ENCODE peak calls at places on chromosome 22, in eight cellular contexts. B is esophagus muscularis mucosa; E is ovary; P is CD8-positive, alpha-beta T cell; H is upper lobe of left lung; O is fibroblast of lung; R is IMR-90; V is A673. I is an unnamed sample. For H3K36me3, the result is how much of the 10 kb centered on the place peaks cover.

GRCh38 chr22:50190182-50190951 is 4.7 kb downstream of the TRABD start:
- DNase-seq in B (peak), E (peak), P (peak), H (peak), O (peak), R (no peak), V (peak), I (peak)

GRCh38 chr22:29475550-29475949 is 4.5 kb upstream of the NEFH start:
- DNase-seq in B (no peak), E (no peak), P (no peak), H (no peak), O (no peak), R (no peak), V (no peak), I (peak)

GRCh38 chr22:45045219-45045618 is 35.4 kb upstream of the PHF21B start:
- DNase-seq in B (no peak), E (no peak), P (no peak), H (no peak), O (no peak), R (no peak), V (no peak), I (no peak)

GRCh38 chr22:49995413-49996191 is 17.0 kb downstream of the IL17REL start:
- DNase-seq in B (no peak), E (no peak), P (no peak), H (no peak), O (no peak), R (no peak), V (no peak), I (no peak)

GRCh38 chr22:47032091-47032943 is 269.9 kb downstream of the TBC1D22A start:
- DNase-seq in B (no peak), E (no peak), P (no peak), H (peak), O (no peak), R (no peak), V (no peak), I (no peak)

GRCh38 chr22:49521787-49522224 is 305.9 kb downstream of the BRD1 start:
- DNase-seq in B (no peak), E (no peak), P (no peak), H (no peak), O (no peak), R (no peak), V (no peak), I (no peak)

GRCh38 chr22:38754247-38755154 is 1.3 kb downstream of the SUN2 start:
- DNase-seq in B (peak), E (peak), P (no peak), H (peak), O (peak), R (peak), V (peak), I (peak)

GRCh38 chr22:47067331-47067890 is 305.0 kb downstream of the TBC1D22A start:
- DNase-seq in B (no peak), E (no peak), P (no peak), H (no peak), O (no peak), R (no peak), V (no peak), I (no peak)

GRCh38 chr22:17772963-17773605 is 1.2 kb downstream of the BID start:
- DNase-seq in B (no peak), E (no peak), P (no peak), H (peak), O (no peak), R (peak), V (no peak), I (no peak)

GRCh38 chr22:37212174-37212906 is at the start of gene SSTR3:
- DNase-seq in B (no peak), E (peak), P (no peak), H (no peak), O (no peak), R (no peak), V (no peak), I (no peak)

GRCh38 chr22:49662681-49663080 is 165.0 kb downstream of the BRD1 start:
- DNase-seq in B (no peak), E (no peak), P (no peak), H (no peak), O (no peak), R (no peak), V (no peak), I (no peak)

GRCh38 chr22:38167988-38168407 is 13.6 kb downstream of the PLA2G6 start:
- DNase-seq in B (no peak), E (no peak), P (no peak), H (no peak), O (no peak), R (no peak), V (no peak), I (no peak)

GRCh38 chr22:25582946-25583345 is 18.5 kb downstream of the GRK3 start:
- DNase-seq in B (no peak), E (no peak), P (no peak), H (no peak), O (peak), R (peak), V (no peak), I (no peak)

GRCh38 chr22:35315141-35315854 is 15.6 kb downstream of the TOM1 start:
- DNase-seq in B (no peak), E (no peak), P (no peak), H (no peak), O (no peak), R (no peak), V (no peak), I (no peak)

GRCh38 chr22:19387575-19387974 is 44.0 kb downstream of the HIRA start:
- DNase-seq in B (no peak), E (no peak), P (no peak), H (no peak), O (no peak), R (no peak), V (no peak), I (no peak)
- H3K36me3 ChIP-seq in B (half or more), E (under half), P (half or more), H (half or more), O (under half), R (half or more), V (half or more), I (under half)

GRCh38 chr22:48222742-48223487 is 1460.5 kb downstream of the TBC1D22A start:
- DNase-seq in B (peak), E (no peak), P (no peak), H (no peak), O (no peak), R (no peak), V (no peak), I (no peak)

GRCh38 chr22:48227341-48228018 is 1465.0 kb downstream of the TBC1D22A start:
- DNase-seq in B (peak), E (no peak), P (no peak), H (no peak), O (no peak), R (no peak), V (no peak), I (no peak)

GRCh38 chr22:48226026-48227013 is 1463.9 kb downstream of the TBC1D22A start:
- DNase-seq in B (peak), E (no peak), P (no peak), H (no peak), O (no peak), R (no peak), V (no peak), I (no peak)

GRCh38 chr22:48224332-48224731 is 1461.9 kb downstream of the TBC1D22A start:
- DNase-seq in B (no peak), E (no peak), P (no peak), H (no peak), O (no peak), R (no peak), V (no peak), I (no peak)

DNA sequence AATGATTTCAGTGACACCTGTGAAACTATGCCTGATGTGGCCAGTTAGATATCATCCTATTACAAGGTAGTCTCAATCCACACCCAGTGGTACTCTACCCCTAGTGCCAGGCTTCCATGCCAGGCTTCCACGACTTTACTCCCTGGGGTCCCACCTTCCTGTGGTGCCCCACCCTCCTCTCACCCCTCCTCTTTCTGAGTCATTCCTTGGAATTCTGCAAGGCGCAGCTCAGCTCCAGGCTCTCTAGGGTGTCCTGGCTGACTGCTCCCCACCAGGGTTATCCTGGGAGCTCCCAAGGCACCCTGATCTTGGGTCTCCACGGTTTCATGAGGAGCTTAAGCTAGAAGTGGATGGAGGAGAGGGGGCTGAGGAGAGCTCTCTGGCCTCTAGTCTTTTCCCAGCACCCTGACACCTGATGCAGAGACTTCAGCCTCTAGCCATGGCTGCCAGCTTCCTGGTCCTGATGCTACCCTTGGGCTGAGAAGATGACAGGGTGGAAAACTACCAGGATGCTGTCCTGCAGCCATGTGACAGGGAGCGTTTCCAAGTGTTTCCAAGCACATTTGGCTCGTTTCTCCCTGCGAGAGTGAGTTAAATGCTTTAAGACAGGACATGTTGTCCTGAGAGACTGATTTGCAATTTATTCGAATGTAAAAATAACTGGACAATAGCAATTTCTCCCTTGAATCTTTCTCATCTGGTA is 1461.2 kb downstream of the TBC1D22A start:
- DNase-seq in B (peak), E (no peak), P (no peak), H (no peak), O (no peak), R (no peak), V (no peak), I (no peak)
- H3K4me3 ChIP-seq in B (no peak), E (no peak), P (no peak), H (no peak), O (no peak), R (no peak), V (no peak), I (no peak)

GRCh38 chr22:40285508-40285907 is 60.8 kb upstream of the ADSL start:
- DNase-seq in B (no peak), E (no peak), P (no peak), H (no peak), O (no peak), R (no peak), V (no peak), I (no peak)

GRCh38 chr22:40294696-40295095 is 51.6 kb upstream of the ADSL start:
- DNase-seq in B (no peak), E (no peak), P (no peak), H (no peak), O (no peak), R (no peak), V (no peak), I (no peak)

DNA sequence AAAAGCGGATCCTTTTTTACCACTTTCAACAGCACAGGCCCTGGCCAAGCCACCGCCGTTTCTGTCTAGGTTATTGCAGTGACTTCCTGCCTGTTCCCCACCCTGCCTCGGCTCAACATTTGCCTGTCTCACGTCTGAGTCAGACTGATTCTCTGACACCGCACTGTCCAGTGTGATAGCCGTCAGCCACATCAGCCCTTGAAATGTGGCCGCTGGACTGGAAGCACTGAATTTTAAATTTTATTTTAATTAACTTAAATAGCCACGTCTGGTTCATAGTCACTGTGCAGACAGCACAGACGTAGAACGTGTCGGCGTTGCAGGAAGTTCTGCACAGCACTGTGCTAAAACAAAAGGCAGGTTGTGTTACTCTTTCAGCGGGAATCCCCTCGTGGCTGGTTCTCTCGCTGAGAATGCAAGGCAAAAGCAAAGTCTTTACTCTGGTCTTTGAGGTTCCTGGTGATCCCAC is 56.3 kb upstream of the ADSL start:
- DNase-seq in B (no peak), E (no peak), P (peak), H (peak), O (no peak), R (no peak), V (no peak), I (no peak)
- H3K36me3 ChIP-seq in B (half or more), E (under half), P (under half), H (half or more), O (under half), R (under half), V (half or more), I (under half)

GRCh38 chr22:24138649-24139420 is 42.5 kb upstream of the SUSD2 start:
- DNase-seq in B (no peak), E (no peak), P (no peak), H (no peak), O (no peak), R (no peak), V (no peak), I (no peak)

GRCh38 chr22:24129980-24130379 is 51.3 kb upstream of the SUSD2 start:
- DNase-seq in B (no peak), E (no peak), P (no peak), H (no peak), O (no peak), R (no peak), V (no peak), I (no peak)

GRCh38 chr22:24133187-24133965 is 47.9 kb upstream of the SUSD2 start:
- DNase-seq in B (no peak), E (peak), P (peak), H (peak), O (peak), R (peak), V (no peak), I (no peak)

GRCh38 chr22:24137595-24137994 is 43.7 kb upstream of the SUSD2 start:
- DNase-seq in B (no peak), E (no peak), P (no peak), H (no peak), O (peak), R (peak), V (no peak), I (no peak)

GRCh38 chr22:24134090-24134846 is 47.0 kb upstream of the SUSD2 start:
- DNase-seq in B (no peak), E (peak), P (peak), H (peak), O (peak), R (no peak), V (no peak), I (no peak)
- H3K4me3 ChIP-seq in B (no peak), E (no peak), P (peak), H (no peak), O (no peak), R (no peak), V (no peak), I (no peak)

DNA sequence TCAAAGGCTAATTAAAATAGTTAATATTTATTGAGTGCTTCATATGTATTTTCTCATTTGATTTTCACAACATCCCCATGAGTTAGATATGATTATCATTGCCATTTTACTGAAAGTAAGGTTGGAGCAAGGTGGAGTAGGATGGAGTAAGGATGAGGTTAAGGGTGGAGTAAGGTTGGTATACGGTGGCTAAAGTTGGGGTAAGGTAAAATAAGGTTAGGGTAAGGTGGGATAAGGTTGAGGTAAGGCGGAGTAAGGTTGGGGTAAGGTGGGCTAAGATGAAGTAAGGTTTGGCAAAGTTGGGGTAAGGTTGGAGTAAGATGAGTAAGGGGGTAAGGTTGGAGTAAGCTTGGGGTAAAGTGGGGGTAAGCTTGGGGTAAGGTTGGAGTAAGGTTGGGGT is 45.8 kb upstream of the CLDN5 start:
- DNase-seq in B (no peak), E (no peak), P (no peak), H (no peak), O (no peak), R (no peak), V (no peak), I (no peak)
- H3K36me3 ChIP-seq in B (under half), E (under half), P (under half), H (under half), O (under half), R (under half), V (under half), I (under half)

GRCh38 chr22:28435271-28435825 is 244.3 kb downstream of the TTC28 start:
- DNase-seq in B (no peak), E (no peak), P (no peak), H (peak), O (no peak), R (no peak), V (no peak), I (no peak)
- H3K4me3 ChIP-seq in B (no peak), E (no peak), P (no peak), H (no peak), O (no peak), R (no peak), V (no peak), I (no peak)

GRCh38 chr22:41848468-41848867 is 15.6 kb downstream of the SREBF2 start:
- DNase-seq in B (no peak), E (no peak), P (no peak), H (peak), O (peak), R (no peak), V (no peak), I (no peak)
- H3K36me3 ChIP-seq in B (under half), E (under half), P (under half), H (under half), O (under half), R (under half), V (under half), I (under half)

GRCh38 chr22:22553735-22554134 is 5.3 kb downstream of the PRAME start:
- DNase-seq in B (no peak), E (no peak), P (no peak), H (no peak), O (no peak), R (no peak), V (no peak), I (no peak)

GRCh38 chr22:22550789-22551434 is 8.2 kb downstream of the PRAME start:
- DNase-seq in B (no peak), E (no peak), P (no peak), H (no peak), O (no peak), R (no peak), V (no peak), I (no peak)

GRCh38 chr22:22552630-22553029 is 6.4 kb downstream of the PRAME start:
- DNase-seq in B (no peak), E (no peak), P (no peak), H (no peak), O (no peak), R (no peak), V (no peak), I (peak)

GRCh38 chr22:22554324-22555284 is 4.5 kb downstream of the PRAME start:
- DNase-seq in B (no peak), E (no peak), P (no peak), H (no peak), O (no peak), R (no peak), V (no peak), I (no peak)

DNA sequence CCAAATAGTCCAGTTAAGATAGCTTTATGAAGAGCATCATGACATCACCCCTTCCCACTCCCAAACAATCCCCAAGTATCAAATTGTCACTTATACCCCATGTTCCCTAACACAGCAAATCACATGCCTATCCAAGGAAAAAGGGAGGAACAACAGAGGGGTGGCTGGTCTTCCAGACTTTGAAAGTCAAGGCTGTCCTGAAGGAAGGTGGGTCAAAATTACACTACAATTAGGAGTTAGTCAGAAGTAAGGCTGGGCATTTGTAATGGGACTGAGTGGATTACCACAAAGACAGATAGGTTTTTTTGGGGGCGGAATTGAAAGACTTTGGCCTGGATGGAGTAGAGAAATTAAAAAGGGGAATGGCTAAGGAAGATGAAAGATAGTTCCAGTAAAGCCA is 5.9 kb downstream of the PRAME start:
- DNase-seq in B (no peak), E (no peak), P (no peak), H (no peak), O (no peak), R (no peak), V (no peak), I (no peak)
- H3K4me3 ChIP-seq in B (no peak), E (no peak), P (no peak), H (no peak), O (no peak), R (no peak), V (no peak), I (no peak)

DNA sequence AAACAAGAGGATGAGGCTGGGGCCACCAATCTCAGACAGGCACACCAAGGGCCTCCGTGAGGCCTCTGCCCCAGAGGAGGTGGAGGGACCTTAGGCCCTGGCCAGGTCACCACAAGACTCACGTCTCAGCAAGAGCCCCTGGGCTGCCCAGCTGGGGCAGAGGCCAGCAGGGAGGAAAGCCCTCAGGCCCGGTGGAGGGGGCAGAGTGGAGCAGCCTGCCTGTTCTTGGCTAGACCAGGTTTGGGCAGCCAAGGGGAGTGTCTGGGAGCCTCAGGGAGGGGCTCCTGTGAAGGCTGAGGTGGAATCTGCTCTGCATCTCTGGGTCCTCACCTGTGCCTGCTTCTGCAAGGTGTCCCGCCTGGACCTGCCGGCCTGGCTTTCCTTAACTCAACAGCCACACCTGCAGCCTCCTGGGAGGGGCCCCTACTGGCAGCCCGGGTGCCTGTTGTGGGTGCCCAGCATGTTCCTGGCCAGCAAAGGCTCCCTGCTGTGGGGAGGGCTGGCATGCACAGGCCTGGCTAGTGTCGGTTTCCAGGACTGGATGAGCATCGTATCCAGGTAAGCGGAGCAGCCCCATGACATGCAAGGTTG is 11.9 kb downstream of the TTLL12 start:
- DNase-seq in B (no peak), E (no peak), P (no peak), H (no peak), O (no peak), R (no peak), V (no peak), I (no peak)
- H3K36me3 ChIP-seq in B (half or more), E (under half), P (under half), H (half or more), O (under half), R (half or more), V (half or more), I (under half)